ENCODE peak calls at places on chromosomes 2 and 18, in eight cellular contexts. R is M059J, W is NCI-H1436, A is Kasumi-1, K is Right ventricle myocardium superior, X is HS-5, F is KG1, C is T-helper 9 cell. M is an unnamed sample.

GRCh38 chr2:195600796-195601195 is 56.2 kb upstream of the SLC39A10 start:
- DNase-seq in R (no peak), W (no peak), A (no peak), K (no peak), X (no peak), F (no peak), C (no peak), M (no peak)

GRCh38 chr18:5601188-5601624 is 57.4 kb upstream of the EPB41L3 start:
- DNase-seq in R (no peak), W (no peak), A (no peak), K (no peak), X (no peak), F (no peak), C (no peak), M (no peak)

GRCh38 chr2:134502090-134502487 is 216.7 kb downstream of the TMEM163 start:
- DNase-seq in R (no peak), W (no peak), A (no peak), K (no peak), X (no peak), F (no peak), C (no peak), M (no peak)

GRCh38 chr2:160270571-160271113 is 70.6 kb upstream of the ITGB6 start:
- DNase-seq in R (no peak), W (no peak), A (no peak), K (peak), X (no peak), F (no peak), C (no peak), M (no peak)

GRCh38 chr18:3262234-3263171 is 570 bp downstream of the MYL12B start:
- DNase-seq in R (peak), W (no peak), A (no peak), K (no peak), X (no peak), F (no peak), C (peak), M (peak)

GRCh38 chr18:76428396-76429261 is 66.4 kb downstream of the ZNF516 start:
- DNase-seq in R (no peak), W (no peak), A (no peak), K (no peak), X (no peak), F (no peak), C (no peak), M (no peak)

GRCh38 chr18:44742741-44743311 is 62.1 kb downstream of the SETBP1 start:
- DNase-seq in R (peak), W (peak), A (no peak), K (peak), X (no peak), F (no peak), C (no peak), M (no peak)

GRCh38 chr2:44549856-44550255 is 188.1 kb downstream of the CAMKMT start:
- DNase-seq in R (peak), W (no peak), A (no peak), K (no peak), X (peak), F (no peak), C (no peak), M (no peak)

GRCh38 chr18:23189099-23189498 is 53.8 kb downstream of the CABLES1 start:
- DNase-seq in R (no peak), W (peak), A (no peak), K (no peak), X (no peak), F (no peak), C (no peak), M (no peak)

GRCh38 chr2:227029706-227030105 is 134.3 kb downstream of the COL4A4 start:
- DNase-seq in R (no peak), W (no peak), A (no peak), K (no peak), X (no peak), F (no peak), C (no peak), M (no peak)

GRCh38 chr2:96816836-96817702 is 1.0 kb downstream of the CNNM3 start:
- DNase-seq in R (no peak), W (no peak), A (peak), K (no peak), X (peak), F (no peak), C (no peak), M (no peak)

GRCh38 chr2:216819055-216819454 is 40.8 kb downstream of the TNP1 start:
- DNase-seq in R (no peak), W (no peak), A (no peak), K (no peak), X (no peak), F (no peak), C (no peak), M (no peak)

GRCh38 chr2:39845460-39846146 is 66.5 kb upstream of the THUMPD2 start:
- DNase-seq in R (peak), W (no peak), A (no peak), K (no peak), X (no peak), F (no peak), C (no peak), M (no peak)

GRCh38 chr2:105498281-105498846 is 99.5 kb upstream of the FHL2 start:
- DNase-seq in R (no peak), W (no peak), A (no peak), K (peak), X (no peak), F (no peak), C (no peak), M (no peak)

GRCh38 chr2:206154197-206154596 is 5.0 kb downstream of the NDUFS1 start:
- DNase-seq in R (peak), W (peak), A (no peak), K (no peak), X (no peak), F (no peak), C (no peak), M (no peak)

GRCh38 chr2:128268611-128269357 is 49.9 kb downstream of the HS6ST1 start:
- DNase-seq in R (no peak), W (no peak), A (no peak), K (peak), X (no peak), F (no peak), C (no peak), M (no peak)

GRCh38 chr2:219428469-219428868 is 6.2 kb upstream of the SPEG start:
- DNase-seq in R (no peak), W (no peak), A (no peak), K (peak), X (no peak), F (no peak), C (no peak), M (no peak)

GRCh38 chr2:107595749-107596148 is 230.9 kb upstream of the RGPD4 start:
- DNase-seq in R (peak), W (no peak), A (no peak), K (no peak), X (peak), F (no peak), C (no peak), M (no peak)

GRCh38 chr2:171316755-171317337 is 116.9 kb downstream of the METTL8 start:
- DNase-seq in R (no peak), W (no peak), A (no peak), K (no peak), X (no peak), F (no peak), C (no peak), M (no peak)

GRCh38 chr2:8592736-8593135 is 89.1 kb upstream of the ID2 start:
- DNase-seq in R (no peak), W (no peak), A (no peak), K (peak), X (no peak), F (no peak), C (no peak), M (no peak)

GRCh38 chr2:36731941-36732700 is 35.6 kb downstream of the VIT start:
- DNase-seq in R (peak), W (no peak), A (no peak), K (no peak), X (no peak), F (no peak), C (no peak), M (no peak)

GRCh38 chr2:210503622-210504300 is 27.2 kb upstream of the LANCL1 start:
- DNase-seq in R (no peak), W (no peak), A (no peak), K (no peak), X (no peak), F (no peak), C (no peak), M (no peak)

GRCh38 chr2:212863185-212863588 is 288.2 kb downstream of the IKZF2 start:
- DNase-seq in R (peak), W (peak), A (peak), K (no peak), X (no peak), F (peak), C (no peak), M (no peak)

GRCh38 chr2:237341872-237342271 is 72.1 kb downstream of the COL6A3 start:
- DNase-seq in R (no peak), W (peak), A (no peak), K (no peak), X (no peak), F (no peak), C (no peak), M (no peak)

GRCh38 chr2:64914735-64915509 is 74.3 kb upstream of the SLC1A4 start:
- DNase-seq in R (no peak), W (no peak), A (peak), K (no peak), X (no peak), F (no peak), C (no peak), M (no peak)

GRCh38 chr2:241868661-241869081 is 858 bp upstream of the RTP5 start:
- DNase-seq in R (no peak), W (no peak), A (no peak), K (no peak), X (no peak), F (no peak), C (no peak), M (no peak)

GRCh38 chr2:235765181-235765820 is 271.5 kb downstream of the AGAP1 start:
- DNase-seq in R (peak), W (no peak), A (no peak), K (no peak), X (peak), F (no peak), C (no peak), M (no peak)

GRCh38 chr18:35577045-35577848 is 4.3 kb upstream of the GALNT1 start:
- DNase-seq in R (peak), W (no peak), A (no peak), K (no peak), X (no peak), F (no peak), C (no peak), M (no peak)

GRCh38 chr2:71785550-71785951 is 332.2 kb downstream of the DYSF start:
- DNase-seq in R (no peak), W (no peak), A (no peak), K (no peak), X (no peak), F (no peak), C (no peak), M (no peak)

GRCh38 chr2:1339757-1340515 is 73.3 kb upstream of the TPO start:
- DNase-seq in R (no peak), W (no peak), A (no peak), K (no peak), X (no peak), F (no peak), C (no peak), M (no peak)

GRCh38 chr2:166957686-166958085 is 69.4 kb downstream of the XIRP2 start:
- DNase-seq in R (no peak), W (no peak), A (peak), K (no peak), X (no peak), F (no peak), C (no peak), M (no peak)

GRCh38 chr18:48021273-48021914 is 90.9 kb upstream of the SMAD2 start:
- DNase-seq in R (no peak), W (no peak), A (no peak), K (no peak), X (no peak), F (no peak), C (no peak), M (no peak)

GRCh38 chr2:59449264-59449663 is 1104.2 kb downstream of the BCL11A start:
- DNase-seq in R (no peak), W (no peak), A (peak), K (no peak), X (no peak), F (no peak), C (no peak), M (no peak)

GRCh38 chr2:219782999-219783398 is 155.6 kb downstream of the SLC4A3 start:
- DNase-seq in R (no peak), W (no peak), A (no peak), K (no peak), X (no peak), F (no peak), C (no peak), M (no peak)